ENCODE peak calls at places on chromosomes 16 and 17, in five cellular contexts. E is neuronal stem cell, I is NT2/D1, M is right atrium auricular region, N is Karpas-422. Q is an unnamed sample.

GRCh38 chr17:55334285-55334684 is 69.5 kb downstream of the HLF start:
- DNase-seq in E (no peak), I (no peak), M (no peak), N (no peak), Q (no peak)

GRCh38 chr17:82793974-82794620 is 42.2 kb downstream of the TBCD start:
- DNase-seq in E (no peak), I (no peak), M (no peak), N (no peak), Q (no peak)

GRCh38 chr16:90011908-90012501 is 7.3 kb downstream of the DBNDD1 start:
- DNase-seq in E (no peak), I (no peak), M (no peak), N (no peak), Q (no peak)

GRCh38 chr17:71899317-71899716 is 221.5 kb upstream of the SOX9 start:
- DNase-seq in E (no peak), I (no peak), M (no peak), N (no peak), Q (no peak)

GRCh38 chr16:55398683-55399230 is 74.8 kb downstream of the IRX6 start:
- DNase-seq in E (no peak), I (no peak), M (no peak), N (no peak), Q (no peak)

GRCh38 chr16:50741225-50741807 is 570 bp upstream of the CYLD start:
- DNase-seq in E (no peak), I (no peak), M (no peak), N (no peak), Q (no peak)

GRCh38 chr17:2331303-2331702 is 5.0 kb downstream of the TSR1 start:
- DNase-seq in E (no peak), I (no peak), M (no peak), N (peak; percentile 52), Q (no peak)

GRCh38 chr16:57540906-57541753 is 1.3 kb upstream of the ADGRG5 start:
- DNase-seq in E (no peak), I (no peak), M (peak; percentile 44), N (no peak), Q (no peak)

GRCh38 chr17:40850287-40850972 is 16.6 kb downstream of the KRT12 start:
- DNase-seq in E (no peak), I (no peak), M (no peak), N (no peak), Q (no peak)

GRCh38 chr16:56389554-56389953 is 35.8 kb downstream of the AMFR start:
- DNase-seq in E (no peak), I (no peak), M (no peak), N (no peak), Q (no peak)

GRCh38 chr17:80832266-80832676 is 159.4 kb upstream of the CHMP6 start:
- DNase-seq in E (no peak), I (peak; percentile 27), M (no peak), N (no peak), Q (peak; percentile 49)

GRCh38 chr16:73504591-73504990 is 456.7 kb upstream of the ZFHX3 start:
- DNase-seq in E (no peak), I (no peak), M (no peak), N (no peak), Q (no peak)

GRCh38 chr16:67438824-67439393 is 8.0 kb downstream of the HSD11B2 start:
- DNase-seq in E (no peak), I (no peak), M (no peak), N (no peak), Q (no peak)

GRCh38 chr16:71367243-71367976 is 8.9 kb downstream of the CALB2 start:
- DNase-seq in E (peak; percentile 60), I (peak; percentile 71), M (no peak), N (peak; percentile 83), Q (peak; percentile 27)

GRCh38 chr17:83199500-83200201 is 120.2 kb downstream of the METRNL start:
- DNase-seq in E (no peak), I (no peak), M (no peak), N (peak; percentile 70), Q (peak; percentile 52)

GRCh38 chr17:64441772-64442549 is 7.0 kb upstream of the MILR1 start:
- DNase-seq in E (no peak), I (no peak), M (no peak), N (no peak), Q (peak; percentile 55)

GRCh38 chr16:27083861-27084261 is 17.1 kb downstream of the C16orf82 start:
- DNase-seq in E (peak; percentile 52), I (peak; percentile 8), M (no peak), N (peak; percentile 54), Q (no peak)

GRCh38 chr16:14146445-14146844 is 75.3 kb downstream of the MRTFB start:
- DNase-seq in E (no peak), I (no peak), M (no peak), N (no peak), Q (no peak)

GRCh38 chr16:57663436-57663835 is 4.7 kb upstream of the ADGRG3 start:
- DNase-seq in E (no peak), I (no peak), M (no peak), N (no peak), Q (no peak)

GRCh38 chr17:19424934-19425868 is 14.2 kb downstream of the RNF112 start:
- DNase-seq in E (no peak), I (no peak), M (no peak), N (no peak), Q (no peak)

GRCh38 chr17:73528679-73529078 is 115.6 kb downstream of the SDK2 start:
- DNase-seq in E (no peak), I (no peak), M (no peak), N (no peak), Q (no peak)

GRCh38 chr17:75151893-75152292 is 2.4 kb downstream of the JPT1 start:
- DNase-seq in E (no peak), I (no peak), M (no peak), N (peak; percentile 62), Q (no peak)

GRCh38 chr17:76848670-76849069 is 19.5 kb upstream of the MGAT5B start:
- DNase-seq in E (no peak), I (no peak), M (no peak), N (peak; percentile 65), Q (no peak)

GRCh38 chr17:62628845-62629555 is 1.5 kb downstream of the MRC2 start:
- DNase-seq in E (no peak), I (no peak), M (no peak), N (no peak), Q (peak; percentile 32)
- H3K4me1 ChIP-seq in E (peaks cover 34% of the 10 kb centered on the region), I (peaks cover 33% of the 10 kb centered on the region), M (peaks cover 33% of the 10 kb centered on the region), N (no peaks in the 10 kb centered on the region), Q (peaks cover 5% of the 10 kb centered on the region)

GRCh38 chr17:37741334-37742113 is 3.3 kb downstream of the HNF1B start:
- DNase-seq in E (no peak), I (no peak), M (no peak), N (no peak), Q (no peak)
- H3K4me3 ChIP-seq in E (no peak overlapping the region), I (peak overlapping the region; percentile 54), M (no peak overlapping the region), N (no peak overlapping the region), Q (peak overlapping the region; percentile 60)

DNA sequence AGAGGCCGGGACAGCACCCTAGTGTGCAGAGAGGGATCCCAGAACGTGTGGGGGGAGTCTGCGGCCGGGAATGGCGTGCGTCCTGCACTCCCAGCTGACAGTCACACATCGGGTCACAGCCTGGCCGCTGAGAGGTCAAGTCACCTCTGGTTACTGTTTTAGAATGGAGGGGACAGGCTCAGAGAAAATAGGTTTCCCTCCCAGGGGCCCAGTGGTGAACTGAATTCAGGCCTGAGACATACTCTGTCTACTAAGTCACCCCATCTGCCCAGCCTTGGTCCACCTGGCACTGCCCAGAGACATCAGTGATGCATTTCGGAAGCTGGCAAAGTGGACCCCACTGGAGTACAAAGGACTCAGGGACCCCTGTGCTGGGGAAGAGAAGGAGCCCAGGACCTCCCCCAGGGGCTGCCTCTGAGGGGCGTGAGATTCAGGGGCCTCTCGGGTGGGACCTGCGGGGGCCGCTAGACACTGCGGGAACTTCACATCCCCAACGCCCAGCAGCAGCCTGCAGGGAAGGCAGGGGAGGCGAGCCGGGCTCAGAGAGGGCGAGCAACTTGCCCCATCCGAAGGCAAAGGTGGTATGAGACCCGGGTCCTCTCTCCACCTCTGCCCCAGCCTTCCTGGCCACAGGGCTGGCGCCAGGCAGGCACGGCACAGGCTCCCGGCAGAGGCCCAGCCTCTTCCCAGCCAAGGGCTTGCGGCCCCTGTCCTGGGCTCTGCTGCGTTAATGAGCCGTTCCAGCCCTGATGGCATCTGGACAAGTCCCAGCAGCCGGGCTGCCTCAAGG is 870 bp upstream of the HS3ST6 start:
- DNase-seq in E (no peak), I (no peak), M (no peak), N (no peak), Q (no peak)
- H3K4me1 ChIP-seq in E (peaks cover 18% of the 10 kb centered on the region), I (peaks cover 50% of the 10 kb centered on the region), M (peaks cover 13% of the 10 kb centered on the region), N (no peaks in the 10 kb centered on the region), Q (no peaks in the 10 kb centered on the region)

GRCh38 chr17:28370035-28370743 is at the start of gene VTN:
- DNase-seq in E (peak; percentile 58), I (no peak), M (peak; percentile 83), N (no peak), Q (peak; percentile 37)
- H3K4me3 ChIP-seq in E (no peak within 1 kb of the TSS), I (no peak within 1 kb of the TSS), M (peak within 1 kb of the TSS; percentile 49), N (peak within 1 kb of the TSS; percentile 89), Q (peak within 1 kb of the TSS; percentile 73)

DNA sequence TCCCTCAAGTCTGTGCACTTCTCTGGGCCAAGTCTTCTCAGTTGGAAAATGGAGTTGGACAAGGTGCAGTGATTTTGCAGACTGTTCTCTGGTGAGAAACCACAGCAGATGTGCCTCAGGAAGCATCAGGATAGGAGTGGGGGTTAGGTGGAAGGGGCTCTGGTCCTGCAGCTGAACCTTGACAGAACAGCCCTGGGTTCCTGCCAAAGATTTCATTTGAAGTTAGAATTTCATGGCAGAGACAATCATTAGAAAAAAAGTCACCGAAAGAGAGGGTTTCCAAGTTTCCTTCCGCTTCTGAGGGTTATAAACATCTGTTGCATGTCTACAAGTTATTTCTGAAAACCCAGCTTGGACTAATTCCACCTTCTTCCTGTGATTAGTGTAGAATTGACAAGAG is 80.4 kb upstream of the IRX3 start:
- DNase-seq in E (no peak), I (no peak), M (no peak), N (no peak), Q (no peak)
- H3K4me1 ChIP-seq in E (peaks cover 25% of the 10 kb centered on the region), I (no peaks in the 10 kb centered on the region), M (peaks cover 6% of the 10 kb centered on the region), N (no peaks in the 10 kb centered on the region), Q (no peaks in the 10 kb centered on the region)

DNA sequence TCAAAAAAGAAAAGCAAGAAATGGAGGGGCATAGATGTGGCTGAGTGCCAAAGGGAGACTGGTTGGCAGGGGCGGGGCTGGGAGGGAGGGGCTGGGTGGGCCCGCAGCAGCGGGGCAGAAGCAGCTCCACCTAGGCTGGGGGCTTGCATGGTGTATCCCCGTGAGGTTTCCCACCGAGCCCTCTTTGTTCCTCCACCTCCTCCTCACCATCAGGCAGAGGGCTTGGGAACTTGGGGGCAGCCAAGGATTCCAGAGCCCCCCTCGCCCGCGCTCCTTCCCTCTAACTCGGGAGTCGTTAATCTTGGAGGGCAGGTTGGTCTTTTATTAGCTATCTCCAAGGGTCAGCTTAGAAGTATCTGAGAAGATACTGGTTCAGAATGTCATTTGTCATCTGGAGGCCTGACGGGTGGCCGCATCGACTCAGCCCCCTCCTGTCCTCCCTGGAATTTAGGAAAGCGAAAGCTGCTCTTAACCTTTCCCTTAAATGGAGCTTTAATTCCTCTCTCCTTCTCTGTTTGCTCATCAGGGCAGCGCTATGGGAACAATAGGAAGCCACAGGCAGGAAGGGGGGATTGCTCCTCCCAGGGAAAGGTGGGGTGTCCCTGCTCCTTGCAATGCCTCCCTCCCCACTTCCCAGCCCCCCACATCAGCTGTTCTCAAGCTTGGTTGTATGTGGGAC is 274.3 kb upstream of the XYLT1 start:
- DNase-seq in E (peak; percentile 43), I (peak; percentile 71), M (no peak), N (no peak), Q (no peak)
- H3K4me3 ChIP-seq in E (no peak overlapping the region), I (no peak overlapping the region), M (no peak overlapping the region), N (no peak overlapping the region), Q (no peak overlapping the region)

GRCh38 chr17:57136355-57136754 is 51.3 kb downstream of the AKAP1 start:
- DNase-seq in E (no peak), I (no peak), M (no peak), N (no peak), Q (no peak)
- H3K4me1 ChIP-seq in E (peaks cover 22% of the 10 kb centered on the region), I (peaks cover 8% of the 10 kb centered on the region), M (no peaks in the 10 kb centered on the region), N (peaks cover 22% of the 10 kb centered on the region), Q (no peaks in the 10 kb centered on the region)